ENCODE peak calls at places on chromosomes 4 and X, in nine cellular contexts. F is thoracic aorta; U is IMR-90; D is left ventricle myocardium inferior; W is stomach; K is CD4-positive, alpha-beta T cell; A is dorsolateral prefrontal cortex; G is AG04450; L is mammary epithelial cell. X is an unnamed sample.

GRCh38 chr4:72525938-72526337 is 43.1 kb downstream of the ADAMTS3 start:
- DNase-seq in A (no peak), D (peak), U (peak), F (peak), W (no peak), G (no peak), L (peak), K (no peak), X (peak)

GRCh38 chr4:188660796-188661195 is 521.6 kb downstream of the TRIML1 start:
- DNase-seq in U (no peak), W (no peak), K (no peak), F (no peak), L (no peak), D (no peak), A (peak), G (no peak), X (peak)

GRCh38 chrX:39821709-39822095 is 276.1 kb downstream of the BCOR start:
- DNase-seq in W (no peak), L (no peak), A (no peak), G (no peak), D (no peak), F (no peak), U (no peak), K (no peak), X (no peak)

GRCh38 chrX:1221296-1221845 is 8.9 kb upstream of the CRLF2 start:
- DNase-seq in A (no peak), W (no peak), D (no peak), G (no peak), K (no peak), F (no peak), L (no peak), U (no peak), X (no peak)

GRCh38 chrX:3046253-3046909 is 5.1 kb downstream of the ARSF start:
- DNase-seq in W (no peak), D (no peak), U (no peak), G (no peak), L (no peak), A (no peak), K (no peak), F (no peak), X (no peak)

GRCh38 chrX:153539171-153539978 is 21.9 kb downstream of the ATP2B3 start:
- DNase-seq in U (peak), W (peak), K (peak), G (no peak), L (peak), A (peak), D (peak), F (no peak), X (peak)

GRCh38 chrX:23008431-23009099 is 8.8 kb downstream of the DDX53 start:
- DNase-seq in A (no peak), K (no peak), D (no peak), W (no peak), G (no peak), U (peak), F (no peak), L (no peak), X (no peak)

GRCh38 chr4:159284733-159285132 is 181.9 kb downstream of the RAPGEF2 start:
- DNase-seq in G (no peak), F (no peak), W (no peak), U (no peak), K (no peak), L (no peak), D (no peak), A (no peak), X (no peak)

GRCh38 chr4:132614682-132615081 is 534.4 kb upstream of the PCDH10 start:
- DNase-seq in F (no peak), G (no peak), D (no peak), A (no peak), W (no peak), U (peak), K (no peak), L (no peak), X (no peak)

GRCh38 chr4:8276358-8277240 is 7.0 kb downstream of the HTRA3 start:
- DNase-seq in D (peak), A (no peak), L (no peak), W (peak), K (no peak), G (no peak), F (no peak), U (peak), X (no peak)

GRCh38 chr4:86762649-86763048 is 86.5 kb downstream of the SLC10A6 start:
- DNase-seq in U (no peak), A (no peak), K (no peak), G (no peak), L (no peak), D (no peak), F (no peak), W (no peak), X (no peak)

GRCh38 chrX:7270018-7270417 is 122.1 kb upstream of the PUDP start:
- DNase-seq in U (peak), W (no peak), D (no peak), L (no peak), F (no peak), G (no peak), K (no peak), A (no peak), X (no peak)
- H3K27ac ChIP-seq in U (peak), W (no peak), D (no peak), L (no peak), F (no peak), G (peak), K (no peak), A (no peak), X (no peak)

GRCh38 chr4:17511041-17511949 is 595 bp downstream of the QDPR start:
- DNase-seq in W (peak), L (peak), A (peak), G (no peak), U (peak), D (peak), F (peak), K (peak), X (peak)
- H3K27ac ChIP-seq in W (peak), L (peak), A (peak), G (peak), U (peak), D (peak), F (peak), K (peak), X (peak)

GRCh38 chrX:17521871-17522693 is 147.1 kb downstream of the NHS start:
- DNase-seq in G (no peak), U (peak), K (no peak), L (peak), F (no peak), A (no peak), W (no peak), D (peak), X (no peak)
- H3K27ac ChIP-seq in G (no peak), U (no peak), K (no peak), L (no peak), F (no peak), A (no peak), W (no peak), D (no peak), X (no peak)

DNA sequence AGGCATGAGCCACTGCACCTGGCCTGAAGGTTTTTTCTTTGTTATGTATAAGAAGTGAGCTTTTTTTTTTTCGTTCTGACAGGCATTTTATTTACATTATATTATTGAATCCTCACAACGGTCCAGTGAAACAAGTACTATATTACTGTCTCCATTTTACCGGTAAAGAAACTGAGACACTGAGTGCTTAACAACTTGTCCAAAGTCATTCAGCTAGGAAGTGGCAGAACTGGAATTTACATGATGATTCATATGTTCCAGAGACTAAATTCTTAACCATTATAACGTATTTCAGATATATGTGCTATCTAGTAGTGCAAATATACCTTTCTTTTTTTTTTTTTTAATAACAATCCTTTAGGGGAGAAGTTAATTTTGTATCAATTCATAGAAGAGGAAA is 18.4 kb upstream of the SLC6A14 start:
- DNase-seq in G (no peak), F (no peak), L (peak), K (no peak), U (no peak), W (no peak), A (no peak), D (no peak), X (no peak)
- H3K27ac ChIP-seq in G (no peak), F (no peak), L (no peak), K (no peak), U (no peak), W (no peak), A (no peak), D (no peak), X (no peak)

GRCh38 chr4:142566780-142567179 is 279.3 kb downstream of the INPP4B start:
- DNase-seq in L (no peak), G (no peak), D (no peak), A (no peak), U (no peak), K (no peak), W (no peak), F (no peak), X (no peak)
- H3K27ac ChIP-seq in L (peak), G (no peak), D (no peak), A (no peak), U (no peak), K (peak), W (no peak), F (peak), X (no peak)

GRCh38 chrX:56764153-56764974 is 35.3 kb downstream of the NBDY start:
- DNase-seq in A (peak), K (peak), F (no peak), G (peak), L (peak), D (no peak), W (peak), U (peak), X (no peak)

GRCh38 chrX:56761167-56761566 is 32.1 kb downstream of the NBDY start:
- DNase-seq in F (no peak), K (no peak), D (no peak), U (no peak), G (no peak), W (no peak), A (no peak), L (no peak), X (no peak)

GRCh38 chrX:56762220-56762619 is 33.2 kb downstream of the NBDY start:
- DNase-seq in U (no peak), K (no peak), G (no peak), D (no peak), L (no peak), F (no peak), A (no peak), W (no peak), X (no peak)

GRCh38 chrX:56763556-56764152 is 34.6 kb downstream of the NBDY start:
- DNase-seq in F (no peak), A (peak), D (no peak), K (peak), L (peak), U (peak), G (no peak), W (peak), X (no peak)

GRCh38 chrX:56762707-56763555 is 33.9 kb downstream of the NBDY start:
- DNase-seq in A (no peak), K (no peak), G (no peak), L (no peak), D (no peak), F (no peak), W (no peak), U (no peak), X (no peak)
- H3K27ac ChIP-seq in A (peak), K (peak), G (no peak), L (no peak), D (no peak), F (no peak), W (no peak), U (no peak), X (peak)